ENCODE peak calls at places on chromosomes 1 and 21, in five cellular contexts. J, F, D, G and P are unnamed samples.

GRCh38 chr21:42852925-42853570 is 26.3 kb downstream of the WDR4 start:
- DNase-seq in J (no peak), D (no peak), G (no peak), F (no peak), P (no peak)

GRCh38 chr1:185016880-185017279 is 28.5 kb upstream of the RNF2 start:
- DNase-seq in G (no peak), J (no peak), D (no peak), F (no peak), P (no peak)

GRCh38 chr1:29646161-29646775 is 409.9 kb downstream of the PTPRU start:
- DNase-seq in D (no peak), G (peak), J (no peak), F (no peak), P (no peak)

GRCh38 chr1:183349201-183349711 is 68.9 kb downstream of the NMNAT2 start:
- DNase-seq in D (no peak), G (no peak), J (no peak), F (no peak), P (no peak)

GRCh38 chr1:91166106-91166712 is 144.4 kb upstream of the ZNF644 start:
- DNase-seq in J (no peak), F (peak), D (peak), G (no peak), P (peak)

GRCh38 chr1:84415386-84415785 is 17.1 kb downstream of the DNASE2B start:
- DNase-seq in G (no peak), D (no peak), F (no peak), J (no peak), P (no peak)

GRCh38 chr1:202968895-202969295 is 1.8 kb upstream of the CYB5R1 start:
- DNase-seq in F (peak), J (peak), D (peak), G (peak), P (peak)

GRCh38 chr1:78617615-78618026 is 2.6 kb upstream of the IFI44L start:
- DNase-seq in F (peak), J (peak), G (peak), D (peak), P (peak)

GRCh38 chr1:1436634-1437032 is 1.1 kb downstream of the VWA1 start:
- DNase-seq in F (no peak), G (no peak), J (no peak), D (no peak), P (no peak)

GRCh38 chr1:2981388-2981787 is 39.9 kb upstream of the ACTRT2 start:
- DNase-seq in D (no peak), F (no peak), J (no peak), G (no peak), P (no peak)

GRCh38 chr1:21239181-21239580 is 51.1 kb downstream of the ECE1 start:
- DNase-seq in D (no peak), F (no peak), G (no peak), J (no peak), P (no peak)

GRCh38 chr1:156746716-156747631 is 4.5 kb downstream of the HDGF start:
- DNase-seq in J (no peak), G (peak), D (peak), F (peak), P (peak)

GRCh38 chr1:201594575-201595245 is 55.8 kb downstream of the NAV1 start:
- DNase-seq in J (no peak), G (peak), D (peak), F (peak), P (no peak)

GRCh38 chr21:20996421-20997307 is 1.5 kb upstream of the NCAM2 start:
- DNase-seq in F (no peak), J (no peak), G (no peak), D (no peak), P (no peak)

GRCh38 chr21:37155216-37155615 is 82.2 kb downstream of the TTC3 start:
- DNase-seq in F (no peak), G (no peak), J (no peak), D (no peak), P (no peak)
- TF ChIP-seq GABPA in F (no peak), G (no peak), J (no peak), D (no peak), P (no peak)

GRCh38 chr1:173527151-173527826 is 50.2 kb downstream of the PRDX6 start:
- DNase-seq in J (no peak), G (no peak), F (no peak), D (peak), P (no peak)
- TF ChIP-seq GABPA in J (no peak), G (no peak), F (no peak), D (no peak), P (no peak)

DNA sequence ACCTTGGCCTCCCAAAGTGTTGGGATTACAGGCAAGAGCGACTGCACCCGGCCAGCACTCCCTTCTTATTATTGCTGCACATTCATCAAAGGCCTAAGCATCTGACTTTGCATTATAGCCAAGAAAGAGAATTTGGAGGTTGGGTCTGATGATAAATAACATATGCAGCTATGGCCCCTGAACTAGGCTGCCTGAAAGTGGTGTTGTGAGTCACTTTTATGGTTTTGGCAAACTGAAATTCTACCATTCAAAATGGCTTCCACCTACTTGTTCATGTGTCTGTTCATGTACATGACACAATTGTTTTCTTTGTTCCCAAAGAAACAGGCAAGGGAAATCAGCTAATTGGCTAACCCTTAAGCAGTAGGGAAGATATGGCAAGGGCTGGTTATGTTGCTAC is 25.0 kb upstream of the UAP1 start:
- DNase-seq in D (no peak), G (no peak), J (no peak), F (no peak), P (no peak)
- TF ChIP-seq GABPA in D (no peak), G (no peak), J (no peak), F (no peak), P (no peak)

GRCh38 chr1:154329152-154329521 is 3.8 kb downstream of the ATP8B2 start:
- DNase-seq in J (no peak), D (peak), G (peak), F (no peak), P (no peak)
- TF ChIP-seq GABPA in J (no peak), D (no peak), G (no peak), F (no peak), P (no peak)

GRCh38 chr1:15384301-15384901 is 25.3 kb upstream of the EFHD2 start:
- DNase-seq in F (no peak), G (peak), J (peak), D (peak), P (no peak)
- TF ChIP-seq GABPA in F (no peak), G (no peak), J (no peak), D (no peak), P (no peak)

GRCh38 chr1:101190441-101190840 is 46.4 kb upstream of the S1PR1 start:
- DNase-seq in G (no peak), F (no peak), J (no peak), D (no peak), P (no peak)
- TF ChIP-seq GABPA in G (no peak), F (no peak), J (no peak), D (no peak), P (no peak)

DNA sequence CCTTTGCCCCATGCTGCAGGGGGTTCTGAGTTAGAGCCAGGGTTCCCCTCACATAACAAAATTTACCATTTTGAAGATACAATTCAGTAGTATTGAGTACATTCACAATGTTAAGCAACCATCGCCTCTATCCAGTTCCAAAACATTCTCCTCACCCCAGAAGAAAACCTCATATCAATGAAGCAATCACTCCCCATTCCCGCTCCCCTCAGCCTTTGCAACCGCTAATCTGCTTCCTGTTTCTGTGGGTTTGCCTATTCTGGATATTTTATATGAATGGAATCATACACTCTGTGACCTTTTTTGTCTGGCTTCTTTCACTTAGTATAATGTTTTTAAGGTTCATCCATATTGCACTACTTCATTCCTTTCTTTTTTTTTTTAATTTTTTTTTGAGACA is 32.9 kb downstream of the SERINC2 start:
- DNase-seq in D (no peak), J (no peak), F (no peak), G (no peak), P (peak)
- TF ChIP-seq GABPA in D (no peak), J (no peak), F (peak), G (no peak), P (no peak)

GRCh38 chr1:104856518-104856917 is 1106.8 kb downstream of the AMY1C start:
- DNase-seq in J (no peak), G (no peak), D (no peak), F (no peak), P (no peak)
- TF ChIP-seq GABPA in J (no peak), G (no peak), D (no peak), F (no peak), P (no peak)

GRCh38 chr1:58883888-58884482 is 100.1 kb upstream of the JUN start:
- DNase-seq in D (no peak), G (no peak), F (peak), J (no peak), P (peak)
- TF ChIP-seq GABPA in D (no peak), G (no peak), F (no peak), J (no peak), P (no peak)